ENCODE peak calls at places on chromosome 10, in four cellular contexts. One of them, this sample, is unnamed. For H3K4me1, the result is how much of the 10 kb centered on the place peaks cover.

GRCh38 chr10:96618648-96619047 is 31.8 kb upstream of the TM9SF3 start:
- DNase-seq in SK-N-SH: no peak
- DNase-seq in HepG2: no peak
- DNase-seq in GM12878: no peak
- DNase-seq in this sample: no peak

GRCh38 chr10:43061331-43061730 is 15.5 kb upstream of the RET start:
- DNase-seq in SK-N-SH: no peak
- DNase-seq in HepG2: no peak
- DNase-seq in GM12878: no peak
- DNase-seq in this sample: no peak

GRCh38 chr10:85645851-85646250 is 720.7 kb downstream of the GRID1 start:
- DNase-seq in SK-N-SH: no peak
- DNase-seq in HepG2: no peak
- DNase-seq in GM12878: no peak
- DNase-seq in this sample: no peak

GRCh38 chr10:64379898-64380297 is 858.7 kb downstream of the REEP3 start:
- DNase-seq in SK-N-SH: no peak
- DNase-seq in HepG2: peak
- DNase-seq in GM12878: no peak
- DNase-seq in this sample: no peak

GRCh38 chr10:117005454-117006055 is 568 bp upstream of the SHTN1 start:
- DNase-seq in SK-N-SH: no peak
- DNase-seq in HepG2: peak
- DNase-seq in GM12878: no peak
- DNase-seq in this sample: peak

GRCh38 chr10:78288716-78289115 is 255.1 kb downstream of the RPS24 start:
- DNase-seq in SK-N-SH: peak
- DNase-seq in HepG2: no peak
- DNase-seq in GM12878: no peak
- DNase-seq in this sample: no peak

GRCh38 chr10:98403812-98404504 is 11.0 kb downstream of the PYROXD2 start:
- DNase-seq in SK-N-SH: no peak
- DNase-seq in HepG2: no peak
- DNase-seq in GM12878: no peak
- DNase-seq in this sample: no peak

GRCh38 chr10:112827951-112828350 is 122.1 kb upstream of the TCF7L2 start:
- DNase-seq in SK-N-SH: no peak
- DNase-seq in HepG2: no peak
- DNase-seq in GM12878: no peak
- DNase-seq in this sample: no peak

GRCh38 chr10:62814901-62815372 is 1.2 kb downstream of the EGR2 start:
- DNase-seq in SK-N-SH: peak
- DNase-seq in HepG2: no peak
- DNase-seq in GM12878: no peak
- DNase-seq in this sample: no peak

GRCh38 chr10:118792501-118792900 is 37.7 kb upstream of the CACUL1 start:
- DNase-seq in SK-N-SH: no peak
- DNase-seq in HepG2: no peak
- DNase-seq in GM12878: no peak
- DNase-seq in this sample: no peak

GRCh38 chr10:128046934-128047251 is 79.3 kb downstream of the MKI67 start:
- DNase-seq in SK-N-SH: no peak
- DNase-seq in HepG2: no peak
- DNase-seq in GM12878: no peak
- DNase-seq in this sample: no peak

GRCh38 chr10:116274141-116274861 is 1.3 kb upstream of the GFRA1 start:
- DNase-seq in SK-N-SH: peak
- DNase-seq in HepG2: no peak
- DNase-seq in GM12878: no peak
- DNase-seq in this sample: no peak

GRCh38 chr10:3689871-3690510 is 95.0 kb downstream of the KLF6 start:
- DNase-seq in SK-N-SH: no peak
- DNase-seq in HepG2: no peak
- DNase-seq in GM12878: no peak
- DNase-seq in this sample: no peak

GRCh38 chr10:43408331-43408709 is 666 bp downstream of the HNRNPF start:
- DNase-seq in SK-N-SH: no peak
- DNase-seq in HepG2: no peak
- DNase-seq in GM12878: no peak
- DNase-seq in this sample: no peak

GRCh38 chr10:7408003-7408493 is 2.8 kb downstream of the SFMBT2 start:
- DNase-seq in SK-N-SH: no peak
- DNase-seq in HepG2: no peak
- DNase-seq in GM12878: no peak
- DNase-seq in this sample: no peak

GRCh38 chr10:30233186-30233958 is 115.7 kb downstream of the MTPAP start:
- DNase-seq in SK-N-SH: no peak
- DNase-seq in HepG2: no peak
- DNase-seq in GM12878: no peak
- DNase-seq in this sample: no peak

GRCh38 chr10:95837368-95837776 is 70.4 kb upstream of the CC2D2B start:
- DNase-seq in SK-N-SH: no peak
- DNase-seq in HepG2: no peak
- DNase-seq in GM12878: no peak
- DNase-seq in this sample: no peak

GRCh38 chr10:94042001-94042813 is 48.5 kb downstream of the PLCE1 start:
- DNase-seq in SK-N-SH: no peak
- DNase-seq in HepG2: no peak
- DNase-seq in GM12878: peak
- DNase-seq in this sample: no peak

GRCh38 chr10:33109788-33110469 is 151.9 kb upstream of the ITGB1 start:
- DNase-seq in SK-N-SH: no peak
- DNase-seq in HepG2: no peak
- DNase-seq in GM12878: no peak
- DNase-seq in this sample: no peak

GRCh38 chr10:16545126-16545736 is 23.6 kb upstream of the C1QL3 start:
- DNase-seq in SK-N-SH: peak
- DNase-seq in HepG2: peak
- DNase-seq in GM12878: no peak
- DNase-seq in this sample: no peak

GRCh38 chr10:78267598-78267997 is 233.9 kb downstream of the RPS24 start:
- DNase-seq in SK-N-SH: peak
- DNase-seq in HepG2: no peak
- DNase-seq in GM12878: no peak
- DNase-seq in this sample: no peak

DNA sequence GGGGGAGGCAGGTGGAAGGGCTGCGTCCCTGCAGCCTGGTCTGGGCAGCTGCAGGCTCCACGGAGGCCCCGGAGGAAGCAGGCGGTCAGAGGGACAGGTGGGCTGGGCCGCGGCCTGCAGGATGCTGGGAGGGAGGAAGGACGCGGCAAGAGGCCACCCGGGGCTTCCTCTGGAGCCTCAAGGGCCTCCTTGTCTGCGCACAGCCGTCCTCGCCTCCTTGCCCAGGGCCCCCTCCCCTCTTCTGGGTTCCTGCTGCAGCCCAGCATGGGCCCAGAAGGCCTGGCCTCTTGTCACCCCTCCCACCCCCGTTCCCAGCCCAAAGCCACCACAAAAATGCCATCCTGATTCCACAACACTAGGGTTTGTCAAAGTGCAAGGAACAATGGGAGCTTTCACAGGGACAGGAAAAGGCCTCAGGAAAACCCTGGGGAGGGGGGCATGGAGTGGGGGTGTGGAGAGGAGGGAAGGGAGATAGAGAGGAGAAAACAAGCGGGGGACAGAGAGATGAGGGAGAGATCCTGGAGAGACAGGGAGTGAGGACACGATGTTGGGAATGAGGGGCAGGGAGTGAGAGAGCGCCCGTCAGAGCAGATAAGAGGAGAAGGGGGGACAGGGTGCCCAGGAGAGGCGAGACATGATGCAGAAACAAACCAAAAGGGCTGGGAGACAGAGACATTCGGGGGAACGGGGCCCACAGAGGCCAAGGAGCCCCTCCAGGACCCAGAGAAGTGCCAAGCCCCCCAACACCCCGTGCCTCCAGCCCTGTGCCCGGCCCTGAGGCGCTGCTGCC is 41.8 kb downstream of the ZCCHC24 start:
- DNase-seq in SK-N-SH: no peak
- DNase-seq in HepG2: peak
- DNase-seq in GM12878: no peak
- DNase-seq in this sample: no peak
- H3K9ac ChIP-seq in SK-N-SH: no peak
- H3K9ac ChIP-seq in HepG2: peak
- H3K9ac ChIP-seq in GM12878: no peak
- H3K9ac ChIP-seq in this sample: no peak

GRCh38 chr10:110402077-110402416 is 95.7 kb upstream of the DUSP5 start:
- DNase-seq in SK-N-SH: no peak
- DNase-seq in HepG2: no peak
- DNase-seq in GM12878: no peak
- DNase-seq in this sample: no peak
- H3K4me1 ChIP-seq in SK-N-SH: under half
- H3K4me1 ChIP-seq in HepG2: under half
- H3K4me1 ChIP-seq in GM12878: under half
- H3K4me1 ChIP-seq in this sample: under half

GRCh38 chr10:15155978-15156377 is 12.5 kb downstream of the NMT2 start:
- DNase-seq in SK-N-SH: no peak
- DNase-seq in HepG2: no peak
- DNase-seq in GM12878: no peak
- DNase-seq in this sample: no peak
- TF ChIP-seq TCF12 in SK-N-SH: no peak
- TF ChIP-seq TCF12 in HepG2: no peak
- TF ChIP-seq TCF12 in GM12878: no peak
- TF ChIP-seq TCF12 in this sample: no peak

GRCh38 chr10:26780106-26780792 is 80.5 kb downstream of the ABI1 start:
- DNase-seq in SK-N-SH: no peak
- DNase-seq in HepG2: no peak
- DNase-seq in GM12878: no peak
- DNase-seq in this sample: no peak
- H3K9ac ChIP-seq in SK-N-SH: no peak
- H3K9ac ChIP-seq in HepG2: no peak
- H3K9ac ChIP-seq in GM12878: no peak
- H3K9ac ChIP-seq in this sample: no peak

This sample was measured in H1.